ENCODE peak calls at places on chromosomes 13 and 19, in eight cellular contexts. Y, B, A, F, H, C, R and I are unnamed samples.

GRCh38 chr13:29174093-29174492 is 354.0 kb downstream of the MTUS2 start:
- DNase-seq in Y (no peak), B (no peak), A (no peak), F (no peak), H (no peak), C (no peak), R (no peak), I (no peak)

GRCh38 chr13:107518292-107518691 is 697.0 kb downstream of the LIG4 start:
- DNase-seq in Y (peak), B (no peak), A (peak), F (peak), H (no peak), C (no peak), R (no peak), I (peak)

GRCh38 chr19:21835429-21835809 is 563 bp downstream of the ZNF43 start:
- DNase-seq in Y (no peak), B (no peak), A (no peak), F (no peak), H (no peak), C (no peak), R (no peak), I (no peak)

GRCh38 chr13:22837980-22838615 is 342.7 kb upstream of the SGCG start:
- DNase-seq in Y (no peak), B (no peak), A (no peak), F (no peak), H (no peak), C (no peak), R (no peak), I (no peak)

GRCh38 chr19:41239363-41239762 is 20.3 kb downstream of the AXL start:
- DNase-seq in Y (no peak), B (no peak), A (no peak), F (no peak), H (no peak), C (no peak), R (no peak), I (no peak)

GRCh38 chr13:89407357-89407756 is 1736.2 kb downstream of the SLITRK5 start:
- DNase-seq in Y (no peak), B (no peak), A (no peak), F (no peak), H (no peak), C (no peak), R (no peak), I (no peak)

GRCh38 chr13:80690208-80690607 is 349.3 kb upstream of the SPRY2 start:
- DNase-seq in Y (no peak), B (no peak), A (no peak), F (no peak), H (no peak), C (no peak), R (no peak), I (no peak)

GRCh38 chr13:74574964-74575728 is 440.9 kb upstream of the KLF12 start:
- DNase-seq in Y (no peak), B (no peak), A (no peak), F (no peak), H (no peak), C (no peak), R (no peak), I (peak)

GRCh38 chr19:30449673-30450072 is 77.5 kb downstream of the ZNF536 start:
- DNase-seq in Y (no peak), B (no peak), A (peak), F (no peak), H (no peak), C (no peak), R (no peak), I (no peak)

GRCh38 chr13:66665991-66666390 is 564.1 kb downstream of the PCDH9 start:
- DNase-seq in Y (peak), B (no peak), A (peak), F (peak), H (no peak), C (no peak), R (no peak), I (peak)

GRCh38 chr19:39160523-39160861 is 34.9 kb downstream of the PAK4 start:
- DNase-seq in Y (peak), B (no peak), A (peak), F (peak), H (no peak), C (no peak), R (peak), I (peak)

GRCh38 chr13:42865703-42866102 is 84.3 kb downstream of the FAM216B start:
- DNase-seq in Y (peak), B (no peak), A (no peak), F (no peak), H (no peak), C (no peak), R (no peak), I (no peak)

GRCh38 chr13:45511310-45512147 is 46.8 kb downstream of the COG3 start:
- DNase-seq in Y (peak), B (peak), A (peak), F (peak), H (peak), C (no peak), R (peak), I (peak)

GRCh38 chr19:2326699-2327360 is 1.6 kb downstream of the LSM7 start:
- DNase-seq in Y (no peak), B (no peak), A (no peak), F (no peak), H (no peak), C (no peak), R (no peak), I (no peak)

GRCh38 chr13:113152894-113153809 is 5.3 kb upstream of the PROZ start:
- DNase-seq in Y (no peak), B (peak), A (peak), F (peak), H (peak), C (no peak), R (peak), I (peak)

GRCh38 chr13:45628094-45628493 is 12.6 kb upstream of the ERICH6B start:
- DNase-seq in Y (no peak), B (no peak), A (no peak), F (no peak), H (no peak), C (no peak), R (no peak), I (no peak)

GRCh38 chr19:10010939-10011338 is 635 bp upstream of the COL5A3 start:
- DNase-seq in Y (no peak), B (no peak), A (no peak), F (no peak), H (no peak), C (no peak), R (no peak), I (no peak)

DNA sequence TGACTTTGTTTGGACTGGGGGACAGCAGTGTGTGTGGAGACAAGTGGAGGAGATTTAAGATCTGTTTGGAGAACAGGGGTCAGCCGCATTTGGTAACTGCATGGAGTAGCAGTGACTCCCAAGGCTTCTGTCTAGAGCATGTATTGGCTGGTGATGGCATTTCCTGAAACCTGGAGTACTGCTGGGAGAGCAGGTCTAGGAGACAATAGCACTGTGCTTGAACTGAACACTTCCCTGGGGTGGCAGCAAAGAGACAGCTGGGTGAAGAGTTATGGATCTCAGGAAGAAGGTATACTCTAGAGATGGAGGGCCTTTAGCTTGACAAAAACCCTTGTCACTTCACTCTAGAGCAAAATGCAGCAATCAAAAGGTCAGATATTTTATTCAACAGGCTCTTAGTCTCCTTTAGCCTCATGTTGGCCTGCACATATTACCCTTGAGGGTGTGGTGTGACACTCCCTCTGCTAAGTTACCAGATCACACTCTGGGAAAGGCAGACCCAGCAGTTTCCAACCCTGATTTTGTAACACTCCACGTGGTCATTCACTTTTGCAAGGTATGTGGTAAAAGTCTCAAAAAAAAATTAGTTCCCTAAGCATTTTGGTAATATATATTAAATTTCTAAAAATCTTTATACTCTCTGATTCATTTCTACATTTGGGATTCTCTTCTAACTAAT is 70.2 kb downstream of the DHRS12 start:
- DNase-seq in Y (peak), B (no peak), A (no peak), F (no peak), H (no peak), C (no peak), R (peak), I (peak)
- TF ChIP-seq CTCF in Y (peak), B (no peak), A (no peak), F (no peak), H (no peak), C (no peak), R (no peak), I (no peak)

DNA sequence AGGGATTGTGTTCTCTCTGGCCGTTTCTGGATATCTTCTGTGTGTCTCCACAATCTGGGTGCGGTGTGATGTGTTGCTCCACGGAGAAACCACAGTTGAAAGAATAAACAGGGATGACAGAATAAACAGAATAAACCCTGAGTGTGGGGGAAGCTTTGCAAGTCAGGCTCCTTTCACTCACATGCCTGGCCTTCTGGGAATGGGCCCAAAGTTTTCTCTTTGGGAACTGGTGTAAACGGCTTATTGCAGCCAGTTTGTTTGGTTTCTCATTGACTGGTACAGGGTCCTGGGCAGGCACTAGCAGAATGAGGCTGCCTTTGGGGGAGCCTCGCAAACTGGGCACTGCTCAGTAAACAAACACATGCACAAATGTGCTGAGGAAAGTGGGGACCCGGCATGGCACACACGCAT is 324.7 kb downstream of the DLEU7 start:
- DNase-seq in Y (no peak), B (no peak), A (peak), F (no peak), H (no peak), C (no peak), R (no peak), I (peak)
- H3K4me3 ChIP-seq in Y (no peak), B (no peak), A (no peak), F (no peak), H (no peak), C (no peak), R (no peak), I (no peak)

GRCh38 chr19:55553217-55554182 is 8.2 kb upstream of the SBK3 start:
- DNase-seq in Y (no peak), B (no peak), A (peak), F (no peak), H (no peak), C (no peak), R (no peak), I (no peak)
- TF ChIP-seq CTCF in Y (no peak), B (no peak), A (no peak), F (no peak), H (no peak), C (no peak), R (no peak), I (no peak)

DNA sequence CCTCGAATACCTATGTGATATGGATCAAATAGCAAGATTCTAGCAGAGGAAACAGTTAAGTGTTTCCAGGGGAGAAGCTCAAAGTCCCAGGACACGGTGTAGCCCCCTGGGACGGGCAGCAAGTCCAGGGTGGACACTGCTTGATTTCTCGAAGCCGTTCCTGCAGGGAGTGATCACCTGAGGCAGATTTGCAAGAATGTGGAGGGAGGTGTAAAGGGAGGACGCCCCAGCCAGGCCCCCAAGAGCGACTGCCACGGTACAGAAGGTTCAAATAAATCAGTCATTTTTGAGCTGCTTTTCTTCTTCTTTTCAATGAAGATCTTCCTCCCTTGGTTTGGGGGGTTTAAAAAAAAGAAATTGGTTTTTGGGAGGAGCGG is 41.4 kb downstream of the KLF2 start:
- DNase-seq in Y (no peak), B (no peak), A (no peak), F (no peak), H (no peak), C (no peak), R (no peak), I (no peak)
- H3K4me3 ChIP-seq in Y (no peak), B (peak), A (no peak), F (no peak), H (no peak), C (no peak), R (no peak), I (no peak)

GRCh38 chr19:53275480-53275879 is 8.0 kb upstream of the VN1R4 start:
- DNase-seq in Y (no peak), B (no peak), A (no peak), F (no peak), H (no peak), C (no peak), R (no peak), I (no peak)
- TF ChIP-seq CTCF in Y (no peak), B (no peak), A (no peak), F (no peak), H (no peak), C (no peak), R (no peak), I (no peak)

DNA sequence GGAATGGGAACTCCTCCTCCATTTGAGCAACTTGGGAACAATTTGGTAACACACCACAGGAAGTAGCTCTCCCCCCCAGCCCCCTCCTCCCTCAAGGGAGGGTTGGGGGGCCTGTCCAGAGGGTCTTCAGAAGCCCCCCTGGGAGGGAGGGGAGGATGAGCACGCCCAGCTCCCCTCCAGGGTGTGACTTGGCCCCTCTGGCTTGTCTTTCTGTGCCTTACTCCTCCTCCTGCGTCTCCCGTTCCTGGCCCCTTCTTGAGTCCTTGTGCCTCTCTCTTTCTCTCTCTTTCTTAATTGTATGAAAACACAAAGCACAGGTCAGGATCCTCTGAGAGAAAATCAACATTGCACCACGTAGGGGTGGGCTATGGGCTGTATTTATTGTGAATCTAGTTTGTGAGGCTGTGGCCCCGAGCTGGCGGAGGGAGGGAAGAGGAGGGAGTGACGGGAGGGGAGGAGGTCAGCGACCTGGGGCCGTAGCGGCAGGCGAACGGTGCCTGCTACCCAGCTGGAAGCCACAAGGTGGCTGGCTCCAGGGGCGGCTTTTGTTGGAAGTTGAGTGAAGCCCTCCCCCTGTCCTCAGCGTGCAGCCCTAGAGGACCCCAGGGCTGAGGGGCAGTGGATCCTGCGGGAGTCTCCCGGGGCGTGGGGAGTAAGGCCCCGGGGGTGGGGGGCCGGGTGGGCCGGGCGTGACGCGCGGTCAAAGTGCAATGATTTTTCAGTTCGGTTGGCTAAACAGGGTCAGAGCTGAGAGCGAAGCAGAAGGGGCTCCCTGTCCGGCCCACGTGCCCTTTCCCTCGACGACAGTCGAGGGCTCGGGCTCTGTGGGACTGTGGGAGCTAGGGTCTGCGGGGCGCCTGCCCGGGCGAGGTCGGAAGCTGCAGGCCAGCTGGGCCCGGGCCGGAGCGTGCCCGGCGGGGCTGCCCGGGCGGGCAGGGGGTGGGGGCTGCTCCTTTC is 6.4 kb downstream of the LYL1 start:
- DNase-seq in Y (no peak), B (no peak), A (no peak), F (no peak), H (no peak), C (no peak), R (no peak), I (no peak)
- H3K4me3 ChIP-seq in Y (no peak), B (no peak), A (no peak), F (no peak), H (no peak), C (peak), R (peak), I (no peak)

GRCh38 chr19:11964858-11965645 is at the start of gene ZNF763:
- DNase-seq in Y (peak), B (peak), A (peak), F (peak), H (peak), C (peak), R (peak), I (peak)

GRCh38 chr19:11963566-11964355 is 1.1 kb upstream of the ZNF763 start:
- DNase-seq in Y (peak), B (peak), A (peak), F (peak), H (peak), C (peak), R (peak), I (peak)

GRCh38 chr19:11970174-11970573 is 5.3 kb downstream of the ZNF763 start:
- DNase-seq in Y (no peak), B (no peak), A (no peak), F (no peak), H (no peak), C (no peak), R (no peak), I (no peak)

GRCh38 chr19:11964496-11964857 is 363 bp upstream of the ZNF763 start:
- DNase-seq in Y (no peak), B (no peak), A (no peak), F (no peak), H (no peak), C (no peak), R (no peak), I (no peak)
- TF ChIP-seq CTCF in Y (peak), B (no peak), A (peak), F (peak), H (no peak), C (no peak), R (peak), I (peak)

DNA sequence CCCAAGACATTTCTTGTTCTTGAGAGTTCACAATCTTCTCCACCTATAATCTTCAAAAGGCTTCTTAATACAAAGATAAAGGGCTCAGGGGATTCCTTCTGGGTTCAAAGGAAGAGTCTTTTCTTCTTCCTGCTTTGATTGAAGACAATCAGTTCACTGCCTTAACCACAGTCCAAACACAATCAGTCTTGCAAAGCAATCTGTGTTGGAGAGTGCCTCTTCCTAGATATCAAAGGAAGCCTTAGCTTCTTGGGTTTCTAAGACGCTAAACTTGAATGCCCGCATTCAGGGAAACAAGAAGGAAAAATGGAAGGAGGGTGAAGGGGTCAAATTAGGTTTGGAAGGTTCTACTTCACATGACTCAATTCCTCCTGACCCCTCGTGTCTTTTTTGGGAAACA is 27.2 kb downstream of the RANBP3 start:
- DNase-seq in Y (no peak), B (no peak), A (no peak), F (no peak), H (no peak), C (no peak), R (no peak), I (no peak)
- H3K4me3 ChIP-seq in Y (no peak), B (peak), A (no peak), F (no peak), H (no peak), C (no peak), R (no peak), I (no peak)

DNA sequence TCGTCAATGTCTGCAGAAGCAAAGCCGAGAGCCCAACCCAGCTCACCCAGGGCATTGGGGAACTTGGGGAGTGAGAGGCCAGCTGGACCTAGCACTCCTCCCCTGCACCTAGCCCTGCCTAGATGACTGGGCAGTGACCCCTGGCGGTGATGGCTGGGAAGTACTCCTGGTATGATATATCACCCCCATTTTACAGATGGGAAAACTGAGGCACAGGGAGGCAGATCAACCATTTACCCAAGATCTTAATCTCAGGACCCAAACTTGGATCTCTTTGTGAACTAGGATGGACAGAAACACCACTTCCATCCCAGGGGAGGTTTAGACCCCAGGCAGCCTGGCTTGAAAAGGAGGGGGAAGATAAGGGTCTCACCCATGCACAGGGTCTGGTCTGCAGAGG is 43.5 kb downstream of the CCL25 start:
- DNase-seq in Y (no peak), B (no peak), A (no peak), F (no peak), H (no peak), C (no peak), R (no peak), I (no peak)
- TF ChIP-seq CTCF in Y (peak), B (no peak), A (no peak), F (no peak), H (no peak), C (no peak), R (no peak), I (peak)

DNA sequence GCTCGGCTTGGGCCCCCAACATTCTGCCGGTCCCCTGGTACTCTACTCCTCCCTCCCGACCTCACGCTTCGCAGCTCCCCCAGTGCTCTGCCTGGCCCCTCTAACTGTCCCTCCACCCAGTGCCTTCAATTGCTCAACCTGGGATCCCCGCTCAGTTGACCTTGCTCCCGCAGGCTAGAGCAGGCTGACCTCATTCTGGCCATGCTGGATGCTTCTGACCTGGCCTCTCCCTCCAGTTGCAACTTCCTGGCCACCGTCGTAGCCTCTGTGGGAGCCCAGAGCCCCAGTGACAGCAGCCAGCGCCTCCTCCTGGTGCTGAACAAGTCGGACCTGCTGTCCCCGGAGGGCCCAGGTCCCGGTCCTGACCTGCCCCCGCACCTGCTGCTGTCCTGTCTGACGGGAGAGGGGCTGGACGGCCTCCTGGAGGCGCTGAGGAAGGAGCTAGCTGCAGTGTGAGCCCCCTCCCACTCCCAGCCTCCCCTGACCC is 3.6 kb downstream of the GTPBP3 start:
- DNase-seq in Y (no peak), B (no peak), A (no peak), F (no peak), H (no peak), C (no peak), R (no peak), I (no peak)
- H3K4me3 ChIP-seq in Y (no peak), B (no peak), A (no peak), F (no peak), H (no peak), C (no peak), R (no peak), I (no peak)